ENCODE peak calls at places on chromosomes 16 and 17, in ten cellular contexts. A is CD8-positive, alpha-beta memory T cell; K is kidney epithelial cell; V is adipocyte; M is left ventricle myocardium inferior; J is thoracic aorta; E is uterus; G is PC-3; P is fibroblast of the aortic adventitia; U is tibial artery. W is an unnamed sample.

GRCh38 chr17:31541559-31541958 is 150.1 kb downstream of the RAB11FIP4 start:
- DNase-seq in G (no peak), P (no peak), A (no peak), M (no peak), U (no peak), E (no peak), V (no peak), K (no peak), J (no peak), W (peak)

GRCh38 chr17:37239690-37240344 is 136.0 kb upstream of the C17orf78 start:
- DNase-seq in P (peak), G (peak), E (no peak), J (no peak), V (peak), M (no peak), K (no peak), U (no peak), A (no peak), W (peak)

GRCh38 chr16:88907768-88908167 is 41.3 kb upstream of the PABPN1L start:
- DNase-seq in K (no peak), E (no peak), G (peak), M (no peak), V (no peak), A (no peak), U (no peak), P (peak), J (no peak), W (no peak)

GRCh38 chr16:28845173-28846079 is 722 bp downstream of the TUFM start:
- DNase-seq in K (no peak), V (peak), M (no peak), P (no peak), J (no peak), U (no peak), G (peak), A (no peak), E (no peak), W (peak)

GRCh38 chr16:57029161-57030160 is 40.1 kb downstream of the NLRC5 start:
- DNase-seq in J (no peak), U (no peak), G (peak), M (no peak), A (peak), V (no peak), E (no peak), K (peak), P (peak), W (no peak)

GRCh38 chr17:59601130-59601529 is 18.6 kb upstream of the CLTC start:
- DNase-seq in A (no peak), G (no peak), K (no peak), E (no peak), J (no peak), U (no peak), P (no peak), V (no peak), M (no peak), W (no peak)

GRCh38 chr17:47953945-47954344 is 3.7 kb downstream of the PRR15L start:
- DNase-seq in A (no peak), P (no peak), V (no peak), K (no peak), U (no peak), E (no peak), G (no peak), M (no peak), J (no peak), W (no peak)

GRCh38 chr17:14833201-14833773 is 431.8 kb downstream of the PMP22 start:
- DNase-seq in U (no peak), G (no peak), M (no peak), A (no peak), V (peak), K (peak), P (peak), E (no peak), J (no peak), W (no peak)

GRCh38 chr17:8288336-8289102 is at the start of gene RANGRF:
- DNase-seq in K (peak), V (peak), J (peak), A (peak), E (peak), G (peak), M (peak), P (peak), U (peak), W (peak)

GRCh38 chr17:66712453-66712852 is 122.5 kb upstream of the CACNG5 start:
- DNase-seq in V (no peak), J (no peak), M (no peak), U (no peak), K (no peak), P (no peak), A (no peak), G (no peak), E (no peak), W (no peak)

GRCh38 chr16:89641719-89642187 is 15.8 kb downstream of the CHMP1A start:
- DNase-seq in J (no peak), K (no peak), M (no peak), G (no peak), E (no peak), P (no peak), V (no peak), U (no peak), A (no peak), W (no peak)

GRCh38 chr17:3848229-3848628 is 2.2 kb upstream of the NCBP3 start:
- DNase-seq in K (no peak), A (no peak), V (no peak), E (no peak), J (no peak), P (no peak), G (no peak), U (no peak), M (no peak), W (peak)

GRCh38 chr16:70638814-70639792 is 7.3 kb upstream of the IL34 start:
- DNase-seq in E (peak), V (peak), J (no peak), G (no peak), M (no peak), P (peak), U (no peak), K (no peak), A (no peak), W (peak)
- H3K4me3 ChIP-seq in E (no peak), V (peak), J (peak), G (no peak), M (no peak), P (no peak), U (no peak), K (no peak), A (no peak), W (no peak)

GRCh38 chr16:27242398-27242797 is 26.2 kb downstream of the NSMCE1 start:
- DNase-seq in V (no peak), P (no peak), E (no peak), M (no peak), U (no peak), J (no peak), A (no peak), K (no peak), G (no peak), W (peak)
- H3K4me3 ChIP-seq in V (no peak), P (no peak), E (no peak), M (peak), U (peak), J (peak), A (peak), K (no peak), G (peak), W (no peak)

DNA sequence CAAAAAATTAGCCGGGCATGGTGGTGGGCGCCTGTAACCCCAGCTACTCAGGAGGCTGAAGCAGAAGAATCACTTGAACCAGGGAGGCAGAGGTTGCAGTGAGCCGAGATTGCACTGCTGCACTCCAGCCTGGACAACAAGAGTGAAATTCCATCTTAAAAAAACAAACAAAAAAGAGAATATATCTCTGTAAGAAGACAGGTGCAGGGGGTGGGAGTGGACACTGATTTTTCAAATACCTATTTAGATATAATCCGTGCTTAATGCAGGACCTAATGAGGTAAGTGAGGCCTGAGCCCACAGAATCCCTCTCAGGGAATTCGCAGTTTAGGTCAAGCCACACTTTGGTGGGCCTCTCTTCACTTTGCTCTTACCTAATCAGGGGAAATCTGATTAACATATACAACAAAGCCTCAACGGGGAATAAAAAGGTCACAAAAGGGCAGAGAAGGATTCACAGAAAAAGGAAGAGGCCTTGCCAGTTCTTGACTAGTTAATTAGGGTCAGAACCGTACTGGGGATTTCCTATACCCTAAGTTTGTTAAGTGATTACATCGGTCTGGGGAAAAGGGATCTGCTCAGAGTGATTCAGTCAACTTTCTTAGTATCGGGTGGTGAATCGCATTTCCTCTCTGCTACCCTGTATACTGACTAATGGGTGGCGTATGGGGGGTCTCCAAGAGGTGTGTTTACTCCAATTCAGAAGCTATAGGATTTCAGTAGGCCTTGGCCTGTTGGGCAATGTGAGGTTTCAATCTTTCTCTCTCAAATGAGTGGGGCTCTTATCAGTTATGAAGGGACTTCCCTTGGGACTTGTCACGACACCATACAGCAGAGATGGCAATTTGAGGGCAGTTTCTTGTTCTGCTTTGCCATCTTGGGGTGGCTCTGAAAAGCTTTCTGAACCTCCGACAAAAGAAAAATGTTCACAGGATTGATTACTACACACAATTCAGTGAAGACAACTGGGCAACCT is 1.9 kb upstream of the NFAT5 start:
- DNase-seq in K (no peak), P (peak), G (peak), U (no peak), M (no peak), A (peak), E (no peak), V (peak), J (no peak), W (no peak)
- H3K4me3 ChIP-seq in K (no peak), P (peak), G (peak), U (peak), M (peak), A (peak), E (peak), V (peak), J (peak), W (no peak)

GRCh38 chr17:78361227-78361683 is 1.4 kb upstream of the SOCS3 start:
- DNase-seq in U (no peak), G (no peak), E (no peak), P (no peak), A (no peak), K (no peak), J (no peak), M (no peak), V (no peak), W (no peak)
- H3K4me3 ChIP-seq in U (no peak), G (peak), E (no peak), P (no peak), A (no peak), K (no peak), J (no peak), M (no peak), V (no peak), W (no peak)

GRCh38 chr16:4612474-4612931 is 2.2 kb downstream of the UBALD1 start:
- DNase-seq in K (no peak), J (no peak), E (no peak), A (no peak), G (no peak), V (peak), P (no peak), U (no peak), M (no peak), W (no peak)
- H3K4me3 ChIP-seq in K (no peak), J (peak), E (no peak), A (no peak), G (peak), V (peak), P (peak), U (peak), M (peak), W (no peak)

GRCh38 chr17:34755371-34755770 is 176.0 kb downstream of the TMEM132E start:
- DNase-seq in P (no peak), J (no peak), A (no peak), K (no peak), V (no peak), E (no peak), U (no peak), M (no peak), G (no peak), W (no peak)

DNA sequence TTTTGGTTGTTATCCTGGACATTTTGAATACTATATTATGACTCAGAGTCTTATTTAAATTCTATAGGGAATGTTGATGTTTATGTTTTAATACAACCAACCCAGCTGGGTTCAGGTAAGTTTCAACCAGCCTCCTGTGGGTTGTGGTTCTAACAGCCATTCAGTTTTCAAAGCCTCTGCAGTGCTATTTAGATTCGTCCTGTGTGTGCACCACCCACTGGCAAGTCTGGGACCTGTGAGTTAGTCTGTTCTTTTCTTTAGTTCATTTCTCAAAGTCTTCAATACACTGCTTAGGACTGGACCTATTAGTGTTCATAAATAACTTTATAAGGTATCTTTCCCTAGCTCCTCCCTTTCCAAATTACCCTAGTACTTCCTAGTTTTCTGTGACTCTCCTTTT is 170.6 kb downstream of the TMEM132E start:
- DNase-seq in V (no peak), J (no peak), K (no peak), P (no peak), U (no peak), E (no peak), M (no peak), A (no peak), G (no peak), W (no peak)
- H3K4me3 ChIP-seq in V (no peak), J (no peak), K (no peak), P (no peak), U (no peak), E (no peak), M (no peak), A (no peak), G (no peak), W (no peak)